ENCODE peak calls at places on chromosomes 2 and 18, in nine cellular contexts. H is DMS153, G is EH, T is NCI-H748 treated with DMSO at 0.1 percent for 48 hours, B is tibial nerve, C is left cardiac atrium, K is T-helper 2 cell, J is amniotic stem cell, X is IMR-90. V is an unnamed sample.

GRCh38 chr2:242029422-242030225 is 160.1 kb downstream of the RTP5 start:
- DNase-seq in H (no peak), G (no peak), T (no peak), B (no peak), C (no peak), K (no peak), J (no peak), X (no peak), V (no peak)

GRCh38 chr2:224009605-224010330 is 29.3 kb downstream of the SERPINE2 start:
- DNase-seq in H (no peak), G (peak; percentile 39), T (no peak), B (no peak), C (no peak), K (no peak), J (no peak), X (peak; percentile 34), V (no peak)

GRCh38 chr2:41870948-41871522 is 176.8 kb upstream of the PKDCC start:
- DNase-seq in H (no peak), G (peak; percentile 15), T (no peak), B (no peak), C (peak; percentile 48), K (no peak), J (no peak), X (no peak), V (no peak)

GRCh38 chr2:102226612-102227351 is 40.0 kb downstream of the IL1RL2 start:
- DNase-seq in H (peak; percentile 89), G (peak; percentile 54), T (peak; percentile 64), B (no peak), C (no peak), K (no peak), J (no peak), X (peak; percentile 30), V (no peak)

GRCh38 chr2:239965318-239965717 is 59.8 kb downstream of the NDUFA10 start:
- DNase-seq in H (no peak), G (no peak), T (no peak), B (no peak), C (no peak), K (no peak), J (no peak), X (no peak), V (no peak)

GRCh38 chr2:26818255-26818654 is 29.7 kb upstream of the DPYSL5 start:
- DNase-seq in H (no peak), G (no peak), T (no peak), B (no peak), C (no peak), K (no peak), J (no peak), X (no peak), V (no peak)

GRCh38 chr18:28669165-28669564 is 492.2 kb upstream of the CDH2 start:
- DNase-seq in H (no peak), G (no peak), T (no peak), B (no peak), C (no peak), K (no peak), J (no peak), X (no peak), V (no peak)

GRCh38 chr18:48983793-48984437 is 33.1 kb upstream of the SMAD7 start:
- DNase-seq in H (peak; percentile 43), G (peak; percentile 56), T (peak; percentile 23), B (no peak), C (peak; percentile 68), K (no peak), J (no peak), X (peak; percentile 18), V (no peak)

GRCh38 chr2:1807167-1807566 is 62.9 kb upstream of the PXDN start:
- DNase-seq in H (no peak), G (no peak), T (no peak), B (no peak), C (peak; percentile 2), K (no peak), J (no peak), X (no peak), V (no peak)

GRCh38 chr2:42031783-42032620 is 15.8 kb upstream of the PKDCC start:
- DNase-seq in H (no peak), G (no peak), T (no peak), B (no peak), C (no peak), K (no peak), J (no peak), X (no peak), V (no peak)

GRCh38 chr2:16184341-16184890 is 244.1 kb downstream of the MYCN start:
- DNase-seq in H (no peak), G (no peak), T (no peak), B (no peak), C (no peak), K (no peak), J (no peak), X (no peak), V (no peak)

GRCh38 chr2:453132-453531 is 165.2 kb upstream of the ALKAL2 start:
- DNase-seq in H (no peak), G (no peak), T (no peak), B (no peak), C (no peak), K (no peak), J (no peak), X (no peak), V (no peak)

GRCh38 chr18:12092398-12093229 is 1.0 kb upstream of the ANKRD62 start:
- DNase-seq in H (peak; percentile 23), G (no peak), T (peak; percentile 54), B (no peak), C (peak; percentile 23), K (no peak), J (no peak), X (no peak), V (peak; percentile 4)

GRCh38 chr2:27123302-27124150 is at the start of gene ABHD1:
- DNase-seq in H (no peak), G (peak; percentile 33), T (peak; percentile 9), B (peak; percentile 35), C (peak; percentile 74), K (peak; percentile 62), J (no peak), X (no peak), V (peak; percentile 35)

GRCh38 chr2:132804045-132804444 is 134.0 kb upstream of the LYPD1 start:
- DNase-seq in H (peak; percentile 86), G (peak; percentile 79), T (peak; percentile 34), B (no peak), C (no peak), K (no peak), J (no peak), X (peak; percentile 86), V (peak; percentile 74)

GRCh38 chr18:54267688-54268087 is 1.6 kb upstream of the POLI start:
- DNase-seq in H (no peak), G (no peak), T (no peak), B (no peak), C (no peak), K (no peak), J (no peak), X (no peak), V (no peak)

GRCh38 chr2:30216157-30216556 is 15.2 kb upstream of the LBH start:
- DNase-seq in H (no peak), G (no peak), T (no peak), B (no peak), C (no peak), K (no peak), J (no peak), X (peak; percentile 58), V (no peak)

GRCh38 chr2:33013684-33014110 is 66.9 kb downstream of the LTBP1 start:
- DNase-seq in H (no peak), G (peak; percentile 41), T (no peak), B (no peak), C (no peak), K (no peak), J (no peak), X (peak; percentile 47), V (no peak)

GRCh38 chr2:11375689-11376027 is 31.2 kb upstream of the ROCK2 start:
- DNase-seq in H (no peak), G (no peak), T (no peak), B (no peak), C (no peak), K (no peak), J (no peak), X (no peak), V (no peak)

GRCh38 chr2:236240228-236240990 is 23.8 kb downstream of the ASB18 start:
- DNase-seq in H (no peak), G (peak; percentile 94), T (no peak), B (no peak), C (peak; percentile 48), K (no peak), J (peak; percentile 38), X (peak; percentile 31), V (peak; percentile 26)

GRCh38 chr2:234996467-234997270 is 44.9 kb downstream of the SH3BP4 start:
- DNase-seq in H (no peak), G (peak; percentile 94), T (no peak), B (no peak), C (no peak), K (no peak), J (peak; percentile 62), X (peak; percentile 79), V (peak; percentile 98)

GRCh38 chr18:9720327-9720726 is 12.2 kb downstream of the RAB31 start:
- DNase-seq in H (no peak), G (no peak), T (no peak), B (no peak), C (no peak), K (no peak), J (no peak), X (no peak), V (no peak)

GRCh38 chr18:48203961-48204666 is 205.1 kb downstream of the ZBTB7C start:
- DNase-seq in H (no peak), G (no peak), T (no peak), B (no peak), C (no peak), K (no peak), J (no peak), X (no peak), V (no peak)

GRCh38 chr2:211033765-211034164 is 477.4 kb downstream of the CPS1 start:
- DNase-seq in H (peak; percentile 21), G (no peak), T (peak; percentile 88), B (no peak), C (no peak), K (no peak), J (no peak), X (no peak), V (no peak)

GRCh38 chr2:9189901-9190300 is 16.7 kb upstream of the ASAP2 start:
- DNase-seq in H (no peak), G (no peak), T (no peak), B (no peak), C (no peak), K (no peak), J (no peak), X (no peak), V (no peak)

GRCh38 chr2:19717446-19717845 is 184.3 kb downstream of the TTC32 start:
- DNase-seq in H (no peak), G (no peak), T (no peak), B (no peak), C (no peak), K (no peak), J (no peak), X (no peak), V (no peak)

GRCh38 chr2:238380336-238380735 is 46.4 kb upstream of the ASB1 start:
- DNase-seq in H (no peak), G (no peak), T (no peak), B (no peak), C (no peak), K (no peak), J (no peak), X (no peak), V (no peak)

GRCh38 chr2:134845719-134846118 is 7.3 kb downstream of the ACMSD start:
- DNase-seq in H (no peak), G (peak; percentile 39), T (no peak), B (no peak), C (no peak), K (no peak), J (peak; percentile 20), X (peak; percentile 70), V (peak; percentile 88)

GRCh38 chr2:10161961-10162441 is 39.5 kb downstream of the RRM2 start:
- DNase-seq in H (peak; percentile 73), G (no peak), T (no peak), B (no peak), C (no peak), K (no peak), J (no peak), X (no peak), V (no peak)

GRCh38 chr18:10499230-10499629 is 26.6 kb upstream of the NAPG start:
- DNase-seq in H (no peak), G (no peak), T (no peak), B (no peak), C (no peak), K (no peak), J (no peak), X (no peak), V (no peak)

GRCh38 chr2:172106128-172106961 is 3.6 kb upstream of the DLX2 start:
- DNase-seq in H (no peak), G (peak; percentile 75), T (no peak), B (no peak), C (no peak), K (no peak), J (peak; percentile 46), X (peak; percentile 43), V (peak; percentile 81)

V was measured in RPMI7951.